ENCODE peak calls at places on chromosome 4, in eight cellular contexts. One of them, this sample, is unnamed.

GRCh38 chr4:98780111-98780549 is 121.7 kb upstream of the TSPAN5 start:
- DNase-seq in mesendoderm: peak
- DNase-seq in choroid plexus epithelial cell: peak
- DNase-seq in HCEC 1CT: no peak
- DNase-seq in NCI-H82: no peak
- DNase-seq in MV-4-11: no peak
- DNase-seq in stimulated activated CD4-positive, alpha-beta T cell treated with anti-CD3 and anti-CD28 coated beads, Interleukin-2, amount 100 ng/mL, for 4 hours: no peak
- DNase-seq in GM10248: no peak
- DNase-seq in this sample: no peak

GRCh38 chr4:42895452-42895851 is 2.9 kb downstream of the GRXCR1 start:
- DNase-seq in mesendoderm: no peak
- DNase-seq in choroid plexus epithelial cell: no peak
- DNase-seq in HCEC 1CT: no peak
- DNase-seq in NCI-H82: no peak
- DNase-seq in MV-4-11: no peak
- DNase-seq in stimulated activated CD4-positive, alpha-beta T cell treated with anti-CD3 and anti-CD28 coated beads, Interleukin-2, amount 100 ng/mL, for 4 hours: no peak
- DNase-seq in GM10248: no peak
- DNase-seq in this sample: no peak

GRCh38 chr4:6134612-6135220 is 65.6 kb downstream of the JAKMIP1 start:
- DNase-seq in mesendoderm: peak
- DNase-seq in choroid plexus epithelial cell: no peak
- DNase-seq in HCEC 1CT: no peak
- DNase-seq in NCI-H82: peak
- DNase-seq in MV-4-11: no peak
- DNase-seq in stimulated activated CD4-positive, alpha-beta T cell treated with anti-CD3 and anti-CD28 coated beads, Interleukin-2, amount 100 ng/mL, for 4 hours: no peak
- DNase-seq in GM10248: peak
- DNase-seq in this sample: no peak

GRCh38 chr4:53859305-53859704 is 205.1 kb downstream of the CHIC2 start:
- DNase-seq in mesendoderm: no peak
- DNase-seq in choroid plexus epithelial cell: no peak
- DNase-seq in HCEC 1CT: no peak
- DNase-seq in NCI-H82: no peak
- DNase-seq in MV-4-11: no peak
- DNase-seq in stimulated activated CD4-positive, alpha-beta T cell treated with anti-CD3 and anti-CD28 coated beads, Interleukin-2, amount 100 ng/mL, for 4 hours: no peak
- DNase-seq in GM10248: no peak
- DNase-seq in this sample: no peak

GRCh38 chr4:3405176-3405575 is 36.6 kb upstream of the HGFAC start:
- DNase-seq in mesendoderm: no peak
- DNase-seq in choroid plexus epithelial cell: no peak
- DNase-seq in HCEC 1CT: no peak
- DNase-seq in NCI-H82: no peak
- DNase-seq in MV-4-11: no peak
- DNase-seq in stimulated activated CD4-positive, alpha-beta T cell treated with anti-CD3 and anti-CD28 coated beads, Interleukin-2, amount 100 ng/mL, for 4 hours: no peak
- DNase-seq in GM10248: no peak
- DNase-seq in this sample: no peak

GRCh38 chr4:97720869-97721432 is 422.3 kb downstream of the STPG2 start:
- DNase-seq in mesendoderm: peak
- DNase-seq in choroid plexus epithelial cell: peak
- DNase-seq in HCEC 1CT: no peak
- DNase-seq in NCI-H82: peak
- DNase-seq in MV-4-11: peak
- DNase-seq in stimulated activated CD4-positive, alpha-beta T cell treated with anti-CD3 and anti-CD28 coated beads, Interleukin-2, amount 100 ng/mL, for 4 hours: no peak
- DNase-seq in GM10248: no peak
- DNase-seq in this sample: no peak

GRCh38 chr4:160326110-160326509 is 1223.2 kb downstream of the RAPGEF2 start:
- DNase-seq in mesendoderm: no peak
- DNase-seq in choroid plexus epithelial cell: no peak
- DNase-seq in HCEC 1CT: no peak
- DNase-seq in NCI-H82: no peak
- DNase-seq in MV-4-11: no peak
- DNase-seq in stimulated activated CD4-positive, alpha-beta T cell treated with anti-CD3 and anti-CD28 coated beads, Interleukin-2, amount 100 ng/mL, for 4 hours: no peak
- DNase-seq in GM10248: no peak
- DNase-seq in this sample: no peak

GRCh38 chr4:147312376-147313046 is 168.4 kb upstream of the EDNRA start:
- DNase-seq in mesendoderm: peak
- DNase-seq in choroid plexus epithelial cell: peak
- DNase-seq in HCEC 1CT: no peak
- DNase-seq in NCI-H82: no peak
- DNase-seq in MV-4-11: no peak
- DNase-seq in stimulated activated CD4-positive, alpha-beta T cell treated with anti-CD3 and anti-CD28 coated beads, Interleukin-2, amount 100 ng/mL, for 4 hours: no peak
- DNase-seq in GM10248: no peak
- DNase-seq in this sample: no peak

GRCh38 chr4:139666735-139667266 is 1.2 kb downstream of the MGST2 start:
- DNase-seq in mesendoderm: no peak
- DNase-seq in choroid plexus epithelial cell: peak
- DNase-seq in HCEC 1CT: no peak
- DNase-seq in NCI-H82: peak
- DNase-seq in MV-4-11: peak
- DNase-seq in stimulated activated CD4-positive, alpha-beta T cell treated with anti-CD3 and anti-CD28 coated beads, Interleukin-2, amount 100 ng/mL, for 4 hours: no peak
- DNase-seq in GM10248: no peak
- DNase-seq in this sample: peak

GRCh38 chr4:168695288-168695687 is 198.4 kb downstream of the PALLD start:
- DNase-seq in mesendoderm: no peak
- DNase-seq in choroid plexus epithelial cell: no peak
- DNase-seq in HCEC 1CT: no peak
- DNase-seq in NCI-H82: no peak
- DNase-seq in MV-4-11: no peak
- DNase-seq in stimulated activated CD4-positive, alpha-beta T cell treated with anti-CD3 and anti-CD28 coated beads, Interleukin-2, amount 100 ng/mL, for 4 hours: no peak
- DNase-seq in GM10248: no peak
- DNase-seq in this sample: no peak

GRCh38 chr4:65669008-65669971 is 999 bp downstream of the EPHA5 start:
- DNase-seq in mesendoderm: peak
- DNase-seq in choroid plexus epithelial cell: peak
- DNase-seq in HCEC 1CT: no peak
- DNase-seq in NCI-H82: peak
- DNase-seq in MV-4-11: no peak
- DNase-seq in stimulated activated CD4-positive, alpha-beta T cell treated with anti-CD3 and anti-CD28 coated beads, Interleukin-2, amount 100 ng/mL, for 4 hours: no peak
- DNase-seq in GM10248: peak
- DNase-seq in this sample: no peak

GRCh38 chr4:75834772-75835154 is 67.5 kb downstream of the PPEF2 start:
- DNase-seq in mesendoderm: no peak
- DNase-seq in choroid plexus epithelial cell: no peak
- DNase-seq in HCEC 1CT: peak
- DNase-seq in NCI-H82: no peak
- DNase-seq in MV-4-11: no peak
- DNase-seq in stimulated activated CD4-positive, alpha-beta T cell treated with anti-CD3 and anti-CD28 coated beads, Interleukin-2, amount 100 ng/mL, for 4 hours: no peak
- DNase-seq in GM10248: no peak
- DNase-seq in this sample: no peak

GRCh38 chr4:8322794-8323704 is 53.5 kb downstream of the HTRA3 start:
- DNase-seq in mesendoderm: peak
- DNase-seq in choroid plexus epithelial cell: no peak
- DNase-seq in HCEC 1CT: no peak
- DNase-seq in NCI-H82: no peak
- DNase-seq in MV-4-11: no peak
- DNase-seq in stimulated activated CD4-positive, alpha-beta T cell treated with anti-CD3 and anti-CD28 coated beads, Interleukin-2, amount 100 ng/mL, for 4 hours: no peak
- DNase-seq in GM10248: no peak
- DNase-seq in this sample: no peak

GRCh38 chr4:8160233-8160560 is 1.6 kb upstream of the ABLIM2 start:
- DNase-seq in mesendoderm: no peak
- DNase-seq in choroid plexus epithelial cell: no peak
- DNase-seq in HCEC 1CT: no peak
- DNase-seq in NCI-H82: no peak
- DNase-seq in MV-4-11: no peak
- DNase-seq in stimulated activated CD4-positive, alpha-beta T cell treated with anti-CD3 and anti-CD28 coated beads, Interleukin-2, amount 100 ng/mL, for 4 hours: no peak
- DNase-seq in GM10248: no peak
- DNase-seq in this sample: no peak

GRCh38 chr4:126710935-126711334 is 921.8 kb upstream of the INTU start:
- DNase-seq in mesendoderm: no peak
- DNase-seq in choroid plexus epithelial cell: no peak
- DNase-seq in HCEC 1CT: peak
- DNase-seq in NCI-H82: no peak
- DNase-seq in MV-4-11: no peak
- DNase-seq in stimulated activated CD4-positive, alpha-beta T cell treated with anti-CD3 and anti-CD28 coated beads, Interleukin-2, amount 100 ng/mL, for 4 hours: no peak
- DNase-seq in GM10248: no peak
- DNase-seq in this sample: no peak

GRCh38 chr4:1447676-1448588 is 41.7 kb upstream of the NKX1-1 start:
- DNase-seq in mesendoderm: no peak
- DNase-seq in choroid plexus epithelial cell: no peak
- DNase-seq in HCEC 1CT: no peak
- DNase-seq in NCI-H82: no peak
- DNase-seq in MV-4-11: no peak
- DNase-seq in stimulated activated CD4-positive, alpha-beta T cell treated with anti-CD3 and anti-CD28 coated beads, Interleukin-2, amount 100 ng/mL, for 4 hours: no peak
- DNase-seq in GM10248: no peak
- DNase-seq in this sample: no peak

GRCh38 chr4:28267166-28267565 is 1406.5 kb downstream of the STIM2 start:
- DNase-seq in mesendoderm: no peak
- DNase-seq in choroid plexus epithelial cell: no peak
- DNase-seq in HCEC 1CT: no peak
- DNase-seq in NCI-H82: no peak
- DNase-seq in MV-4-11: no peak
- DNase-seq in stimulated activated CD4-positive, alpha-beta T cell treated with anti-CD3 and anti-CD28 coated beads, Interleukin-2, amount 100 ng/mL, for 4 hours: no peak
- DNase-seq in GM10248: no peak
- DNase-seq in this sample: no peak

GRCh38 chr4:57103051-57103450 is 7.1 kb downstream of the IGFBP7 start:
- DNase-seq in mesendoderm: no peak
- DNase-seq in choroid plexus epithelial cell: peak
- DNase-seq in HCEC 1CT: no peak
- DNase-seq in NCI-H82: peak
- DNase-seq in MV-4-11: no peak
- DNase-seq in stimulated activated CD4-positive, alpha-beta T cell treated with anti-CD3 and anti-CD28 coated beads, Interleukin-2, amount 100 ng/mL, for 4 hours: no peak
- DNase-seq in GM10248: no peak
- DNase-seq in this sample: no peak

GRCh38 chr4:124757121-124757520 is 44.6 kb upstream of the ANKRD50 start:
- DNase-seq in mesendoderm: no peak
- DNase-seq in choroid plexus epithelial cell: peak
- DNase-seq in HCEC 1CT: peak
- DNase-seq in NCI-H82: no peak
- DNase-seq in MV-4-11: no peak
- DNase-seq in stimulated activated CD4-positive, alpha-beta T cell treated with anti-CD3 and anti-CD28 coated beads, Interleukin-2, amount 100 ng/mL, for 4 hours: no peak
- DNase-seq in GM10248: no peak
- DNase-seq in this sample: no peak

GRCh38 chr4:636628-636950 is 11.2 kb downstream of the PDE6B start:
- DNase-seq in mesendoderm: no peak
- DNase-seq in choroid plexus epithelial cell: no peak
- DNase-seq in HCEC 1CT: no peak
- DNase-seq in NCI-H82: no peak
- DNase-seq in MV-4-11: no peak
- DNase-seq in stimulated activated CD4-positive, alpha-beta T cell treated with anti-CD3 and anti-CD28 coated beads, Interleukin-2, amount 100 ng/mL, for 4 hours: no peak
- DNase-seq in GM10248: no peak
- DNase-seq in this sample: no peak

GRCh38 chr4:112973897-112974296 is 75.6 kb upstream of the ANK2 start:
- DNase-seq in mesendoderm: no peak
- DNase-seq in choroid plexus epithelial cell: no peak
- DNase-seq in HCEC 1CT: no peak
- DNase-seq in NCI-H82: peak
- DNase-seq in MV-4-11: no peak
- DNase-seq in stimulated activated CD4-positive, alpha-beta T cell treated with anti-CD3 and anti-CD28 coated beads, Interleukin-2, amount 100 ng/mL, for 4 hours: no peak
- DNase-seq in GM10248: no peak
- DNase-seq in this sample: no peak

GRCh38 chr4:173521474-173522159 is 8.4 kb downstream of the HAND2 start:
- DNase-seq in mesendoderm: no peak
- DNase-seq in choroid plexus epithelial cell: no peak
- DNase-seq in HCEC 1CT: no peak
- DNase-seq in NCI-H82: peak
- DNase-seq in MV-4-11: no peak
- DNase-seq in stimulated activated CD4-positive, alpha-beta T cell treated with anti-CD3 and anti-CD28 coated beads, Interleukin-2, amount 100 ng/mL, for 4 hours: no peak
- DNase-seq in GM10248: no peak
- DNase-seq in this sample: no peak

GRCh38 chr4:75940692-75941253 is at the start of gene NAAA:
- DNase-seq in mesendoderm: peak
- DNase-seq in choroid plexus epithelial cell: peak
- DNase-seq in HCEC 1CT: peak
- DNase-seq in NCI-H82: peak
- DNase-seq in MV-4-11: peak
- DNase-seq in stimulated activated CD4-positive, alpha-beta T cell treated with anti-CD3 and anti-CD28 coated beads, Interleukin-2, amount 100 ng/mL, for 4 hours: peak
- DNase-seq in GM10248: peak
- DNase-seq in this sample: peak

GRCh38 chr4:143253156-143253555 is 68.4 kb downstream of the USP38 start:
- DNase-seq in mesendoderm: no peak
- DNase-seq in choroid plexus epithelial cell: no peak
- DNase-seq in HCEC 1CT: no peak
- DNase-seq in NCI-H82: no peak
- DNase-seq in MV-4-11: no peak
- DNase-seq in stimulated activated CD4-positive, alpha-beta T cell treated with anti-CD3 and anti-CD28 coated beads, Interleukin-2, amount 100 ng/mL, for 4 hours: no peak
- DNase-seq in GM10248: no peak
- DNase-seq in this sample: no peak

GRCh38 chr4:73257995-73258667 is 467 bp downstream of the ANKRD17 start:
- DNase-seq in mesendoderm: peak
- DNase-seq in choroid plexus epithelial cell: peak
- DNase-seq in HCEC 1CT: peak
- DNase-seq in NCI-H82: peak
- DNase-seq in MV-4-11: no peak
- DNase-seq in stimulated activated CD4-positive, alpha-beta T cell treated with anti-CD3 and anti-CD28 coated beads, Interleukin-2, amount 100 ng/mL, for 4 hours: peak
- DNase-seq in GM10248: no peak
- DNase-seq in this sample: no peak